ENCODE peak calls at places on chromosomes 6 and 20, in seven cellular contexts. G, N, H, Z, B, T and A are unnamed samples.

GRCh38 chr6:44428682-44429081 is 41.2 kb downstream of the CDC5L start:
- DNase-seq in H (no peak), Z (no peak), T (no peak), N (no peak), G (no peak), B (no peak), A (no peak)

GRCh38 chr20:25389381-25389857 is 1.2 kb downstream of the ABHD12 start:
- DNase-seq in H (no peak), T (peak), G (no peak), B (no peak), N (no peak), Z (no peak), A (no peak)

GRCh38 chr20:32779500-32780215 is 17.5 kb downstream of the DNMT3B start:
- DNase-seq in Z (no peak), G (no peak), T (no peak), N (no peak), H (no peak), B (no peak), A (no peak)

GRCh38 chr6:159044899-159045727 is at the start of gene TAGAP:
- DNase-seq in N (peak), G (no peak), H (peak), Z (no peak), T (peak), B (peak), A (peak)

GRCh38 chr6:41732601-41733348 is 2.6 kb downstream of the TFEB start:
- DNase-seq in G (no peak), Z (no peak), B (peak), T (peak), N (peak), H (peak), A (no peak)

GRCh38 chr6:158017621-158018369 is 36.1 kb downstream of the SYNJ2 start:
- DNase-seq in G (peak), T (no peak), H (peak), B (no peak), Z (no peak), N (no peak), A (peak)

GRCh38 chr20:25296094-25297093 is 48.5 kb downstream of the PYGB start:
- DNase-seq in N (no peak), H (no peak), G (no peak), B (no peak), T (peak), Z (no peak), A (no peak)

GRCh38 chr6:156438519-156438918 is 338.7 kb upstream of the ARID1B start:
- DNase-seq in T (no peak), G (no peak), Z (no peak), B (no peak), H (no peak), N (no peak), A (no peak)

GRCh38 chr20:51059862-51060261 is 37.0 kb upstream of the KCNG1 start:
- DNase-seq in Z (no peak), G (no peak), B (no peak), H (no peak), T (no peak), N (no peak), A (no peak)

GRCh38 chr6:55239099-55239498 is 64.8 kb downstream of the HCRTR2 start:
- DNase-seq in G (no peak), H (no peak), Z (no peak), N (no peak), B (no peak), T (no peak), A (no peak)

GRCh38 chr6:144741659-144742058 is 456.5 kb downstream of the UTRN start:
- DNase-seq in B (no peak), Z (no peak), N (no peak), T (no peak), G (no peak), H (no peak), A (no peak)

GRCh38 chr6:107633680-107634141 is 143.8 kb downstream of the SOBP start:
- DNase-seq in Z (no peak), G (no peak), N (no peak), H (peak), T (no peak), B (no peak), A (no peak)

GRCh38 chr6:28263946-28264345 is 3.0 kb upstream of the ZSCAN26 start:
- DNase-seq in T (no peak), H (no peak), Z (no peak), B (no peak), G (no peak), N (no peak), A (no peak)

GRCh38 chr20:58407966-58408557 is 19.0 kb downstream of the VAPB start:
- DNase-seq in H (no peak), G (no peak), B (no peak), T (no peak), N (no peak), Z (no peak), A (no peak)

GRCh38 chr20:24648481-24648880 is 179.1 kb downstream of the SYNDIG1 start:
- DNase-seq in B (no peak), T (no peak), N (no peak), H (no peak), G (no peak), Z (no peak), A (no peak)

GRCh38 chr6:121382467-121383121 is 48.3 kb upstream of the TBC1D32 start:
- DNase-seq in Z (no peak), B (no peak), T (no peak), H (no peak), N (no peak), G (no peak), A (no peak)

GRCh38 chr6:126926926-126927325 is 191.5 kb upstream of the RSPO3 start:
- DNase-seq in G (no peak), B (no peak), T (no peak), H (no peak), N (no peak), Z (no peak), A (no peak)

GRCh38 chr6:66699385-66699784 is 992.4 kb upstream of the EYS start:
- DNase-seq in H (no peak), T (no peak), G (no peak), B (no peak), Z (no peak), N (no peak), A (no peak)

GRCh38 chr6:87588756-87589407 is 905 bp downstream of the RARS2 start:
- DNase-seq in T (no peak), H (no peak), B (no peak), Z (no peak), G (no peak), N (no peak), A (no peak)

GRCh38 chr6:160197662-160198061 is 61.0 kb downstream of the SLC22A2 start:
- DNase-seq in T (no peak), Z (no peak), G (no peak), N (no peak), B (no peak), H (no peak), A (no peak)

GRCh38 chr6:131159578-131159977 is 24.3 kb downstream of the AKAP7 start:
- DNase-seq in Z (peak), N (no peak), H (no peak), G (no peak), T (no peak), B (no peak), A (no peak)

GRCh38 chr20:10505320-10506226 is 70.5 kb downstream of the SLX4IP start:
- DNase-seq in T (no peak), Z (no peak), N (no peak), B (no peak), H (no peak), G (no peak), A (no peak)

GRCh38 chr6:168746643-168747042 is 305.7 kb downstream of the SMOC2 start:
- DNase-seq in T (no peak), Z (no peak), B (no peak), G (no peak), N (no peak), H (no peak), A (no peak)

GRCh38 chr6:51893356-51893755 is 194.1 kb downstream of the PKHD1 start:
- DNase-seq in H (no peak), T (no peak), Z (no peak), G (no peak), N (no peak), B (no peak), A (no peak)

GRCh38 chr6:104653786-104654185 is 205.9 kb downstream of the HACE1 start:
- DNase-seq in H (no peak), Z (no peak), G (no peak), T (no peak), N (no peak), B (no peak), A (no peak)

GRCh38 chr20:9668356-9668755 is 154.0 kb downstream of the LAMP5 start:
- DNase-seq in T (no peak), Z (no peak), G (no peak), N (no peak), B (no peak), H (no peak), A (no peak)

GRCh38 chr6:16409531-16410441 is 171.4 kb downstream of the GMPR start:
- DNase-seq in N (peak), T (peak), B (peak), H (peak), G (peak), Z (peak), A (peak)

GRCh38 chr6:37531026-37531425 is 31.3 kb upstream of the CCDC167 start:
- DNase-seq in T (no peak), H (no peak), B (no peak), N (no peak), G (no peak), Z (peak), A (no peak)

GRCh38 chr6:36731622-36732310 is 34.1 kb downstream of the RAB44 start:
- DNase-seq in H (no peak), N (no peak), T (no peak), B (no peak), Z (no peak), G (no peak), A (no peak)

GRCh38 chr6:109393882-109394281 is 11.6 kb upstream of the CD164 start:
- DNase-seq in G (no peak), H (no peak), Z (peak), N (no peak), T (no peak), B (no peak), A (no peak)

GRCh38 chr6:45556828-45557227 is 179.1 kb upstream of the SUPT3H start:
- DNase-seq in N (no peak), H (no peak), B (no peak), G (no peak), Z (no peak), T (no peak), A (no peak)